ENCODE peak calls at places on chromosomes 2 and 18, in four cellular contexts. G, V, Q and H are unnamed samples. For H3K36me3, the result is how much of the 10 kb centered on the place peaks cover.

GRCh38 chr18:34985963-34986362 is 55.2 kb upstream of the MAPRE2 start:
- ATAC-seq in G (no peak), V (no peak), Q (no peak), H (no peak)

GRCh38 chr2:9001229-9001628 is 2.3 kb downstream of the MBOAT2 start:
- ATAC-seq in G (no peak), V (no peak), Q (no peak), H (no peak)

GRCh38 chr18:60413944-60414547 is 41.5 kb upstream of the MC4R start:
- ATAC-seq in G (no peak), V (peak), Q (peak), H (no peak)

GRCh38 chr18:74251297-74252031 is 40.3 kb downstream of the CYB5A start:
- ATAC-seq in G (peak), V (peak), Q (no peak), H (peak)

GRCh38 chr2:121242175-121242875 is 42.7 kb downstream of the TFCP2L1 start:
- ATAC-seq in G (no peak), V (no peak), Q (no peak), H (no peak)

GRCh38 chr2:86138736-86139625 is 32.9 kb downstream of the PTCD3 start:
- ATAC-seq in G (no peak), V (no peak), Q (no peak), H (no peak)

GRCh38 chr2:237718277-237718634 is 80.3 kb upstream of the RBM44 start:
- ATAC-seq in G (no peak), V (no peak), Q (no peak), H (no peak)

GRCh38 chr2:210752532-210752931 is 196.1 kb downstream of the CPS1 start:
- ATAC-seq in G (no peak), V (no peak), Q (no peak), H (no peak)

GRCh38 chr2:38129987-38130386 is 54.0 kb upstream of the CYP1B1 start:
- ATAC-seq in G (peak), V (no peak), Q (no peak), H (no peak)

GRCh38 chr2:241872313-241872642 is 2.7 kb downstream of the RTP5 start:
- ATAC-seq in G (no peak), V (no peak), Q (no peak), H (no peak)

GRCh38 chr2:170076189-170076588 is 101.8 kb upstream of the MYO3B start:
- ATAC-seq in G (no peak), V (no peak), Q (no peak), H (no peak)

GRCh38 chr2:112626604-112627059 is 19.1 kb upstream of the SLC20A1 start:
- ATAC-seq in G (peak), V (peak), Q (peak), H (peak)

GRCh38 chr2:179340678-179341077 is 76.0 kb upstream of the SESTD1 start:
- ATAC-seq in G (no peak), V (peak), Q (no peak), H (peak)

GRCh38 chr2:74457129-74457548 is 1.1 kb upstream of the WBP1 start:
- ATAC-seq in G (no peak), V (no peak), Q (peak), H (no peak)

GRCh38 chr2:6167592-6168138 is 475.5 kb downstream of the SOX11 start:
- ATAC-seq in G (no peak), V (no peak), Q (no peak), H (no peak)

GRCh38 chr2:7096726-7097352 is 179.6 kb downstream of the RNF144A start:
- ATAC-seq in G (peak), V (peak), Q (no peak), H (no peak)

GRCh38 chr2:127626917-127627739 is 18.8 kb upstream of the GPR17 start:
- ATAC-seq in G (no peak), V (no peak), Q (no peak), H (no peak)

GRCh38 chr18:35050004-35050623 is 8.9 kb downstream of the MAPRE2 start:
- ATAC-seq in G (no peak), V (no peak), Q (peak), H (peak)

GRCh38 chr2:173278794-173279527 is 75.7 kb upstream of the CDCA7 start:
- ATAC-seq in G (no peak), V (no peak), Q (no peak), H (no peak)

GRCh38 chr2:101805146-101806088 is 107.9 kb downstream of the MAP4K4 start:
- ATAC-seq in G (peak), V (peak), Q (peak), H (no peak)

GRCh38 chr2:34991508-34992274 is 1363.9 kb upstream of the CRIM1 start:
- ATAC-seq in G (no peak), V (no peak), Q (no peak), H (no peak)

GRCh38 chr2:18742382-18742781 is 153.0 kb upstream of the NT5C1B start:
- ATAC-seq in G (peak), V (no peak), Q (no peak), H (peak)

GRCh38 chr2:31227110-31227509 is 6.8 kb upstream of the EHD3 start:
- ATAC-seq in G (no peak), V (no peak), Q (no peak), H (no peak)

GRCh38 chr2:178912416-178913056 is 105.3 kb upstream of the TTN start:
- ATAC-seq in G (no peak), V (no peak), Q (no peak), H (no peak)

GRCh38 chr18:44924750-44925534 is 244.3 kb downstream of the SETBP1 start:
- ATAC-seq in G (peak), V (no peak), Q (no peak), H (no peak)

GRCh38 chr2:216799873-216800421 is 59.9 kb downstream of the TNP1 start:
- ATAC-seq in G (peak), V (no peak), Q (no peak), H (peak)

GRCh38 chr2:100928235-100928634 is 73.9 kb upstream of the RPL31 start:
- ATAC-seq in G (peak), V (no peak), Q (no peak), H (no peak)

GRCh38 chr2:121965666-121966065 is 210.2 kb downstream of the TSN start:
- ATAC-seq in G (no peak), V (no peak), Q (no peak), H (no peak)

GRCh38 chr2:119240311-119241204 is 16.9 kb downstream of the STEAP3 start:
- ATAC-seq in G (peak), V (peak), Q (no peak), H (peak)

GRCh38 chr2:41572154-41572553 is 475.7 kb upstream of the PKDCC start:
- ATAC-seq in G (peak), V (no peak), Q (no peak), H (no peak)

GRCh38 chr2:236730393-236730792 is 160.8 kb downstream of the ACKR3 start:
- ATAC-seq in G (peak), V (no peak), Q (no peak), H (no peak)

GRCh38 chr18:7370812-7371211 is 139.9 kb downstream of the LRRC30 start:
- ATAC-seq in G (peak), V (no peak), Q (no peak), H (peak)

GRCh38 chr2:98541906-98542305 is 66.4 kb downstream of the COA5 start:
- ATAC-seq in G (no peak), V (no peak), Q (no peak), H (no peak)

GRCh38 chr2:98541489-98541888 is 66.8 kb downstream of the COA5 start:
- ATAC-seq in G (no peak), V (no peak), Q (no peak), H (no peak)

GRCh38 chr2:98545591-98545990 is 62.7 kb downstream of the COA5 start:
- ATAC-seq in G (no peak), V (no peak), Q (no peak), H (no peak)

GRCh38 chr2:98543842-98544241 is 64.5 kb downstream of the COA5 start:
- ATAC-seq in G (no peak), V (no peak), Q (no peak), H (no peak)

DNA sequence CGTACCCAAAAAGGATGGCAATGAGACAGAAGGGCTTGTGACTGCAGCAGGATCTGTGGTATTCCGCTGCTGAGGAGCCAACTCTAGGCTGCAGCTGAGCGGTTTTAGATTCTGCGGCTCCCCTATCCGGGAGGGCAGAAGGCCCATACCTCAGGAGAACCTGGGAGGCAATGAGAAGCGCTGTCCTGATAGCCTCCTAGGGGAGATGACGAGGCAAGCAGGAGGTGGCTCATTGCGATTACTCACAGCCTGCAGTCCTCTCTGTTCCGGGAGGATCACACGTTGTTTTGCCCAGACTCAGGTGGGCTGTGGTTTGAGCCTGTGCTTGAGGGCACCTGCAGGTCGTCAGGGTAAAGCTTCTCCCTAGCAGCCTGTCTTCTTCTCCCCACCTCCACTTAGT is 65.1 kb downstream of the COA5 start:
- ATAC-seq in G (no peak), V (no peak), Q (no peak), H (no peak)
- H3K36me3 ChIP-seq in G (half or more), V (under half), Q (half or more), H (half or more)

GRCh38 chr2:215716971-215717370 is 281.1 kb upstream of the FN1 start:
- ATAC-seq in G (no peak), V (no peak), Q (no peak), H (no peak)
- H3K27ac ChIP-seq in G (peak), V (no peak), Q (no peak), H (peak)

DNA sequence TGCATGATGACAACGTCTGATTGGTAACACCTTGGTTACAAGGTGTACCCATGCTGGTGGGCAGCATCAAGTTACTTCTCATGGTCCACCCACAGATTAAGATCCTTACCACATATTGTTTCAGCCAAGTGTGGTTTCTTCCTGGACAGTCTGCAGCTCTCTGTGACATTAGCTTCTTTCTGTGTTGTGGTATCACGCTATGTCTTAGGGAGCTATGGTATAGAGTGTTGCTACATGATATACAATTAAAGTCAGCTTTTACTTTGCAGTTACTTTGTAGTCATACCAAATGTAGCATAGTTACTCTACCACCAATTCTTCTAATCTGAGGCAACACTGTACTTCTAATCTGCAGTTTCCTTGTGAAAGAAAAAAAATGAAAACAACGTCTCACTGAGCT is 48.8 kb downstream of the ZCCHC2 start:
- ATAC-seq in G (no peak), V (no peak), Q (no peak), H (no peak)
- H3K36me3 ChIP-seq in G (half or more), V (under half), Q (half or more), H (half or more)

DNA sequence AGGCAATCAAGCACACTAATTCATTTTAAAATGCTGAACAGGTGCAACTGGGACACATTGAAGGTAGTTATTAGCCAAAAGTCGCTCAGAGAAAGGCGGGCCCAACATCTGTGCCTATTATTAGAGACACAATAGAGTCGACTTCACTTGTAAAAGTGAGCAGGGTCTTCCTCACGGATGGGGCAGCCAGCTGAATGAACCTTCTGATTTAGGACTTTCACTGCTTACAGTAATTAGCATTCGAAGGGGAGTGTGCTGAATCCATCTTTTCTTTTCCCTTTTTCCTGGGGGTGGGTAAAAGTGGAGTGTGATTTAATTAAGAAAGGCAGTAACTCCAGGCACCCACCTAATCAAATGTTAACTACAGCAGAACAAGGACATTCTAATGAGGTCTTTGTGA is 677.7 kb downstream of the DCDC2C start:
- ATAC-seq in G (no peak), V (no peak), Q (no peak), H (no peak)
- H3K27ac ChIP-seq in G (no peak), V (no peak), Q (no peak), H (no peak)

DNA sequence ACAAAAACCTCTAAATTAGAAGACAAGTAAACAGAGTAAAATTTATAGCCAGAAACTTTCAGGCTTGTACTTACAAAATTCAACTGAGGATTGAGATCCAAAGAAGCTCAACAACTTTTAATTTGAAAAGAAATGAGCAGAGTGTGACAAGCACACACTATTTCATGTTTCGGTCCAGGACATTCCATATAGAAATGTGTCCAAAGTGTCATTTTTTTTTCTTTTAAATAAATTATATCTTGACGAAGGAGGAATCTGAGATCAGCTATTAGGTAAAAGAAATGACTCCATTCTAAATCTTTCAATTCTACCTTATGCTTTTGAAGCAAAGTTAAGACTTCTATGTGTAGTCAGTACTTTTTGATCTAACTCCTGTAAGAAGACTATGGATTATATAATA is 4.6 kb downstream of the FN1 start:
- ATAC-seq in G (no peak), V (no peak), Q (no peak), H (no peak)
- H3K36me3 ChIP-seq in G (half or more), V (under half), Q (under half), H (half or more)

DNA sequence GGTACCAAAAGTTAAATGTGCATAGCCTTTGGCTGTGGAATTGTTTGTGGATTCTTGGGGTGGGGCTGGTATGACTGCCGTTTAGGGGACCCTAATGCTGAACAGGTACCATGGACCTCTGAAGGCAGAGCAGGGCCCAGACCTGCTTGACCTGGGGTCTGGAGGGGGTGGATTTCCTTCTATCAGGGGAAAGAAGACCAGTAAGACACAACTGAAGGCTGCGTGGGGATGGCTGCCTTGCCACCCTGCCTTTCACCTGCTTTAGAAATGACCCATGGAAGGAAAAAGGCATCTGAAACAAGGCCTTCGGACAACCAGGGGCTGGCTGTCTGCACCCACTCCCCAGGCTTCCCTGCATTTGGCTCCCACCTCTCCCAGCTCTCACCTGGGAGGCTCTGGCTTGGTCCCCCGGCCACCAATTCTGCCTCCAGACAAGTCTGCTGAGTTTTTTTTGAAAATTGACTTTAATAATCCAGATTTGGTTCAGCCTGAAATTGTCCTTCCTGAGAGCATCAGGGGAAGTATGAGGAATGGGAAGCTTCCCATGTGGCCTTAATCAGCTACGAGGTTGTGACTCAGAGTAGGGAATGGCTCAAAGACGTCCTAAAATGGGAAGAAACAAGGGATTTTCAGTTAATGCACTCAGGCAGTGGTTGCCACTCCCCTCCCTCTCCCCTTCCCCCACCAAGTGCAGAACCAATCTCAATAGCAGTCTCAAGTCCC is 17.8 kb upstream of the RESP18 start:
- ATAC-seq in G (no peak), V (no peak), Q (no peak), H (no peak)
- H3K27ac ChIP-seq in G (no peak), V (no peak), Q (no peak), H (no peak)

GRCh38 chr2:117935436-117935835 is 78.4 kb downstream of the CCDC93 start:
- ATAC-seq in G (no peak), V (no peak), Q (no peak), H (no peak)
- H3K36me3 ChIP-seq in G (half or more), V (under half), Q (half or more), H (under half)

GRCh38 chr2:189163889-189164288 is 15.7 kb downstream of the COL5A2 start:
- ATAC-seq in G (peak), V (no peak), Q (no peak), H (no peak)
- H3K27ac ChIP-seq in G (no peak), V (no peak), Q (no peak), H (peak)

GRCh38 chr2:190978389-190979053 is 35.5 kb downstream of the STAT1 start:
- ATAC-seq in G (no peak), V (no peak), Q (no peak), H (no peak)

GRCh38 chr2:190980630-190981214 is 33.2 kb downstream of the STAT1 start:
- ATAC-seq in G (no peak), V (no peak), Q (no peak), H (no peak)

GRCh38 chr2:190981733-190982132 is 32.2 kb downstream of the STAT1 start:
- ATAC-seq in G (no peak), V (no peak), Q (no peak), H (no peak)

GRCh38 chr2:190982263-190983034 is 31.5 kb downstream of the STAT1 start:
- ATAC-seq in G (no peak), V (no peak), Q (no peak), H (no peak)

GRCh38 chr2:190979906-190980629 is 33.9 kb downstream of the STAT1 start:
- ATAC-seq in G (peak), V (no peak), Q (no peak), H (peak)
- H3K36me3 ChIP-seq in G (half or more), V (half or more), Q (half or more), H (under half)